ENCODE peak calls at places on chromosomes 12 and 14, in nine cellular contexts. H is putamen; L is stimulated activated CD4-positive, alpha-beta T cell treated with anti-CD3 and anti-CD28 coated beads, Interleukin-1b, Interleukin-23, amount 100 ng/mL, for 24 hours; C is NCI-H748 treated with DMSO at 0.1 percent for 48 hours; T is CD8-positive, alpha-beta memory T cell; W is effector CD8-positive, alpha-beta T cell; V is GM10248; M is NCI-H2029; S is PC-3. R is an unnamed sample.

GRCh38 chr12:41795066-41795465 is 349.6 kb downstream of the GXYLT1 start:
- DNase-seq in H (no peak), L (no peak), C (no peak), T (no peak), W (no peak), V (no peak), M (peak), S (peak), R (no peak)

GRCh38 chr12:49962861-49963765 is 1.4 kb downstream of the AQP5 start:
- DNase-seq in H (no peak), L (no peak), C (no peak), T (no peak), W (no peak), V (no peak), M (peak), S (peak), R (no peak)

GRCh38 chr14:75831455-75831854 is 150.3 kb downstream of the TGFB3 start:
- DNase-seq in H (peak), L (no peak), C (peak), T (peak), W (no peak), V (no peak), M (peak), S (peak), R (peak)

GRCh38 chr12:113424915-113425823 is 3.0 kb downstream of the SDSL start:
- DNase-seq in H (no peak), L (peak), C (no peak), T (peak), W (peak), V (peak), M (peak), S (peak), R (peak)

GRCh38 chr14:61362072-61362750 is 40.8 kb downstream of the PRKCH start:
- DNase-seq in H (no peak), L (no peak), C (no peak), T (no peak), W (no peak), V (no peak), M (no peak), S (peak), R (no peak)

GRCh38 chr12:54220092-54220557 is 31.3 kb upstream of the SMUG1 start:
- DNase-seq in H (peak), L (peak), C (peak), T (peak), W (peak), V (peak), M (peak), S (peak), R (peak)

GRCh38 chr12:78290606-78291345 is 460.1 kb downstream of the NAV3 start:
- DNase-seq in H (no peak), L (no peak), C (no peak), T (no peak), W (no peak), V (no peak), M (no peak), S (peak), R (peak)

GRCh38 chr14:101927859-101928258 is 36.5 kb upstream of the DYNC1H1 start:
- DNase-seq in H (peak), L (no peak), C (no peak), T (no peak), W (no peak), V (no peak), M (no peak), S (no peak), R (peak)

GRCh38 chr14:35385042-35385839 is 19.3 kb downstream of the NFKBIA start:
- DNase-seq in H (peak), L (no peak), C (no peak), T (no peak), W (no peak), V (no peak), M (peak), S (no peak), R (peak)

GRCh38 chr12:28017126-28017872 is 44.8 kb upstream of the PTHLH start:
- DNase-seq in H (no peak), L (no peak), C (no peak), T (no peak), W (no peak), V (no peak), M (no peak), S (no peak), R (no peak)

GRCh38 chr14:85243306-85243705 is 286.6 kb upstream of the FLRT2 start:
- DNase-seq in H (no peak), L (no peak), C (no peak), T (no peak), W (no peak), V (no peak), M (no peak), S (no peak), R (no peak)

GRCh38 chr12:25089738-25090137 is 105.2 kb downstream of the DNAI7 start:
- DNase-seq in H (no peak), L (no peak), C (no peak), T (no peak), W (no peak), V (no peak), M (peak), S (peak), R (no peak)

GRCh38 chr14:73259837-73260236 is 22.5 kb downstream of the PAPLN start:
- DNase-seq in H (no peak), L (no peak), C (no peak), T (peak), W (no peak), V (no peak), M (no peak), S (peak), R (no peak)

GRCh38 chr14:22131749-22132476 is 457.1 kb downstream of the DAD1 start:
- DNase-seq in H (no peak), L (no peak), C (no peak), T (peak), W (no peak), V (no peak), M (no peak), S (peak), R (no peak)

GRCh38 chr14:72907886-72908285 is 14.0 kb upstream of the DPF3 start:
- DNase-seq in H (no peak), L (no peak), C (no peak), T (no peak), W (no peak), V (no peak), M (no peak), S (peak), R (peak)

GRCh38 chr12:55072093-55072492 is 52.3 kb downstream of the NEUROD4 start:
- DNase-seq in H (peak), L (peak), C (no peak), T (peak), W (peak), V (peak), M (peak), S (peak), R (peak)

GRCh38 chr12:122517877-122518276 is 8.9 kb downstream of the RSRC2 start:
- DNase-seq in H (no peak), L (no peak), C (no peak), T (no peak), W (no peak), V (no peak), M (no peak), S (peak), R (peak)

GRCh38 chr12:50765325-50765911 is 1.5 kb downstream of the ATF1 start:
- DNase-seq in H (peak), L (no peak), C (peak), T (peak), W (peak), V (peak), M (peak), S (peak), R (peak)

GRCh38 chr14:95220663-95221231 is 63.4 kb upstream of the DICER1 start:
- DNase-seq in H (no peak), L (no peak), C (no peak), T (no peak), W (no peak), V (no peak), M (no peak), S (no peak), R (peak)

GRCh38 chr14:33894339-33894738 is 56.5 kb downstream of the EGLN3 start:
- DNase-seq in H (no peak), L (no peak), C (no peak), T (no peak), W (no peak), V (no peak), M (no peak), S (no peak), R (no peak)

GRCh38 chr12:8852119-8852518 is 29.7 kb downstream of the A2ML1 start:
- DNase-seq in H (no peak), L (no peak), C (no peak), T (no peak), W (no peak), V (no peak), M (no peak), S (no peak), R (no peak)

GRCh38 chr14:69666112-69666511 is 54.7 kb downstream of the SUSD6 start:
- DNase-seq in H (no peak), L (no peak), C (no peak), T (no peak), W (no peak), V (no peak), M (no peak), S (no peak), R (no peak)

GRCh38 chr14:59677771-59678211 is 101.2 kb upstream of the CCDC175 start:
- DNase-seq in H (no peak), L (no peak), C (no peak), T (no peak), W (no peak), V (no peak), M (no peak), S (no peak), R (no peak)

GRCh38 chr12:67344979-67345710 is 76.0 kb downstream of the CAND1 start:
- DNase-seq in H (no peak), L (no peak), C (no peak), T (no peak), W (no peak), V (no peak), M (no peak), S (no peak), R (no peak)

GRCh38 chr12:32585680-32586079 is 93.4 kb upstream of the DNM1L start:
- DNase-seq in H (no peak), L (no peak), C (no peak), T (no peak), W (no peak), V (no peak), M (no peak), S (no peak), R (no peak)

GRCh38 chr12:126243814-126244213 is 1178.6 kb downstream of the AACS start:
- DNase-seq in H (no peak), L (no peak), C (no peak), T (no peak), W (no peak), V (no peak), M (no peak), S (no peak), R (no peak)

GRCh38 chr14:50082784-50083466 is 33.4 kb downstream of the VCPKMT start:
- DNase-seq in H (no peak), L (peak), C (no peak), T (peak), W (peak), V (peak), M (no peak), S (no peak), R (no peak)

GRCh38 chr14:37515761-37516160 is 79.3 kb downstream of the FOXA1 start:
- DNase-seq in H (peak), L (no peak), C (no peak), T (no peak), W (no peak), V (no peak), M (no peak), S (no peak), R (no peak)

GRCh38 chr14:91872517-91873470 is 5.5 kb upstream of the TC2N start:
- DNase-seq in H (no peak), L (no peak), C (no peak), T (peak), W (peak), V (no peak), M (peak), S (peak), R (no peak)